ENCODE peak calls at places on chromosome 5, in eight cellular contexts. One of them, this sample, is unnamed.

GRCh38 chr5:132883261-132883834 is 9.9 kb downstream of the LEAP2 start:
- DNase-seq in esophagus squamous epithelium: no peak
- DNase-seq in fibroblast of lung: peak; percentile 75
- DNase-seq in adipocyte: peak; percentile 84
- DNase-seq in stomach: peak; percentile 55
- DNase-seq in heart left ventricle: peak; percentile 61
- DNase-seq in tibial nerve: no peak
- DNase-seq in brain microvascular endothelial cell: peak; percentile 57
- DNase-seq in this sample: peak; percentile 72

GRCh38 chr5:160233215-160233614 is 3.9 kb downstream of the FABP6 start:
- DNase-seq in esophagus squamous epithelium: no peak
- DNase-seq in stomach: no peak
- DNase-seq in adipocyte: peak; percentile 8
- DNase-seq in tibial nerve: no peak
- DNase-seq in heart left ventricle: no peak
- DNase-seq in brain microvascular endothelial cell: no peak
- DNase-seq in fibroblast of lung: no peak
- DNase-seq in this sample: no peak

GRCh38 chr5:66621146-66621545 is 25.0 kb downstream of the MAST4 start:
- DNase-seq in stomach: no peak
- DNase-seq in brain microvascular endothelial cell: peak; percentile 35
- DNase-seq in tibial nerve: no peak
- DNase-seq in esophagus squamous epithelium: no peak
- DNase-seq in fibroblast of lung: no peak
- DNase-seq in heart left ventricle: no peak
- DNase-seq in adipocyte: no peak
- DNase-seq in this sample: no peak

GRCh38 chr5:97009212-97009898 is 73.5 kb downstream of the LNPEP start:
- DNase-seq in brain microvascular endothelial cell: no peak
- DNase-seq in fibroblast of lung: peak; percentile 42
- DNase-seq in stomach: no peak
- DNase-seq in heart left ventricle: peak; percentile 13
- DNase-seq in adipocyte: peak; percentile 47
- DNase-seq in esophagus squamous epithelium: no peak
- DNase-seq in tibial nerve: no peak
- DNase-seq in this sample: peak; percentile 59

GRCh38 chr5:127386557-127386956 is 96.0 kb downstream of the MEGF10 start:
- DNase-seq in esophagus squamous epithelium: no peak
- DNase-seq in brain microvascular endothelial cell: peak; percentile 77
- DNase-seq in adipocyte: peak; percentile 86
- DNase-seq in fibroblast of lung: peak; percentile 64
- DNase-seq in stomach: no peak
- DNase-seq in heart left ventricle: no peak
- DNase-seq in tibial nerve: no peak
- DNase-seq in this sample: no peak

GRCh38 chr5:169350759-169351240 is 49.9 kb upstream of the SLIT3 start:
- DNase-seq in tibial nerve: no peak
- DNase-seq in brain microvascular endothelial cell: peak; percentile 89
- DNase-seq in fibroblast of lung: peak; percentile 87
- DNase-seq in heart left ventricle: no peak
- DNase-seq in esophagus squamous epithelium: no peak
- DNase-seq in stomach: no peak
- DNase-seq in adipocyte: peak; percentile 99
- DNase-seq in this sample: peak; percentile 47

GRCh38 chr5:120678279-120678678 is 214.2 kb downstream of the PRR16 start:
- DNase-seq in tibial nerve: no peak
- DNase-seq in fibroblast of lung: peak; percentile 41
- DNase-seq in esophagus squamous epithelium: no peak
- DNase-seq in brain microvascular endothelial cell: peak; percentile 49
- DNase-seq in adipocyte: peak; percentile 55
- DNase-seq in heart left ventricle: no peak
- DNase-seq in stomach: no peak
- DNase-seq in this sample: no peak

GRCh38 chr5:23506329-23507236 is 826 bp upstream of the PRDM9 start:
- DNase-seq in esophagus squamous epithelium: no peak
- DNase-seq in stomach: no peak
- DNase-seq in brain microvascular endothelial cell: no peak
- DNase-seq in adipocyte: no peak
- DNase-seq in tibial nerve: no peak
- DNase-seq in fibroblast of lung: peak; percentile 63
- DNase-seq in heart left ventricle: no peak
- DNase-seq in this sample: peak; percentile 42

GRCh38 chr5:34452170-34452828 is 203.8 kb upstream of the RAI14 start:
- DNase-seq in heart left ventricle: no peak
- DNase-seq in esophagus squamous epithelium: no peak
- DNase-seq in stomach: no peak
- DNase-seq in tibial nerve: no peak
- DNase-seq in brain microvascular endothelial cell: peak; percentile 24
- DNase-seq in adipocyte: peak; percentile 41
- DNase-seq in fibroblast of lung: peak; percentile 63
- DNase-seq in this sample: peak; percentile 51

GRCh38 chr5:75051217-75051751 is 1.1 kb downstream of the GCNT4 start:
- DNase-seq in tibial nerve: no peak
- DNase-seq in adipocyte: peak; percentile 17
- DNase-seq in stomach: peak; percentile 70
- DNase-seq in brain microvascular endothelial cell: no peak
- DNase-seq in fibroblast of lung: no peak
- DNase-seq in esophagus squamous epithelium: no peak
- DNase-seq in heart left ventricle: no peak
- DNase-seq in this sample: no peak

GRCh38 chr5:74360535-74361210 is 279.9 kb downstream of the ENC1 start:
- DNase-seq in esophagus squamous epithelium: no peak
- DNase-seq in heart left ventricle: no peak
- DNase-seq in brain microvascular endothelial cell: no peak
- DNase-seq in fibroblast of lung: no peak
- DNase-seq in stomach: no peak
- DNase-seq in tibial nerve: no peak
- DNase-seq in adipocyte: no peak
- DNase-seq in this sample: peak; percentile 16

GRCh38 chr5:179804599-179804947 is 2.1 kb downstream of the MGAT4B start:
- DNase-seq in tibial nerve: no peak
- DNase-seq in fibroblast of lung: no peak
- DNase-seq in stomach: no peak
- DNase-seq in esophagus squamous epithelium: no peak
- DNase-seq in adipocyte: no peak
- DNase-seq in heart left ventricle: no peak
- DNase-seq in brain microvascular endothelial cell: no peak
- DNase-seq in this sample: no peak

GRCh38 chr5:88269222-88269771 is 652 bp upstream of the TMEM161B start:
- DNase-seq in adipocyte: no peak
- DNase-seq in heart left ventricle: no peak
- DNase-seq in brain microvascular endothelial cell: no peak
- DNase-seq in tibial nerve: no peak
- DNase-seq in fibroblast of lung: peak; percentile 18
- DNase-seq in esophagus squamous epithelium: no peak
- DNase-seq in stomach: no peak
- DNase-seq in this sample: no peak

DNA sequence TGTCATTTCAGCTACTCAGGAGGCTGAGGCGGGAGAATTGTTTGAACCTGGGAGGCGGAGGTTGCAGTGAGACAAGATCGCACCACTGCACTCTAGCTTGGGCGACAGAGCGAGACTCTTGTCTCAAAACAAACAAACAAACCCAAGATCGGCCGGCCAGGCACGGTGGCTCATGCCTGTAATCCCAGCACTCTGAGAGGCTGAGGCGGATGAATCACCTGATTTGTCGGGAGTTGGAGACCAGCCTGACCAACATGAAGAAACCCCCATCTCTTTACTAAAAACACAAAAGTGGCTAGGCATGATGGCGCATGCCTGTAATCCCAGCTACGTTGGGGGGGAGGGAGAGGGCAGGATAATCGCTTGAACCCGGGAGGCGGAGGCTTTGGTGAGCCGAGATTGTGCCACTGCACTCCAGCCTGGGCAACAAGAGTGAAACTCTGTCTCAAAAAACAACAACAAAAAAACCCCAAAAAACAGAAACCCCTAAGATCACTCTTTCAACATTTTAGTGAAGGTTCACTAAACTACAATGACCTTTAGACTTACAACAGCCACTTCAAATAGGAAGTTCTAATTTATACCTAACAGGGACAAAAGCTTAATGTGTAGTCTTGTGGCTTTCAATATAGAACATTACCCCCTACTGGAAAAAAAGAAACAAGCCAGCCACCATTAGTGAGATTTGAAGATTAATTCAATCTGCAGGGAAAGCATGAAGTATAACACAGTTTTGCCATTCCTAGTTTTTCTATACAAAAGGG is 7.0 kb downstream of the HSPA9 start:
- DNase-seq in fibroblast of lung: no peak
- DNase-seq in tibial nerve: no peak
- DNase-seq in adipocyte: no peak
- DNase-seq in brain microvascular endothelial cell: peak; percentile 65
- DNase-seq in heart left ventricle: no peak
- DNase-seq in stomach: no peak
- DNase-seq in esophagus squamous epithelium: no peak
- DNase-seq in this sample: no peak
- H3K36me3 ChIP-seq in fibroblast of lung: peaks cover 26% of the 10 kb centered on the region
- H3K36me3 ChIP-seq in tibial nerve: peaks cover 63% of the 10 kb centered on the region
- H3K36me3 ChIP-seq in adipocyte: peaks cover 100% of the 10 kb centered on the region
- H3K36me3 ChIP-seq in brain microvascular endothelial cell: peaks cover 92% of the 10 kb centered on the region
- H3K36me3 ChIP-seq in heart left ventricle: peaks cover 100% of the 10 kb centered on the region
- H3K36me3 ChIP-seq in stomach: peaks cover 100% of the 10 kb centered on the region
- H3K36me3 ChIP-seq in esophagus squamous epithelium: peaks cover 26% of the 10 kb centered on the region
- H3K36me3 ChIP-seq in this sample: peaks cover 100% of the 10 kb centered on the region

GRCh38 chr5:873328-873727 is 19.3 kb downstream of the BRD9 start:
- DNase-seq in heart left ventricle: no peak
- DNase-seq in brain microvascular endothelial cell: no peak
- DNase-seq in tibial nerve: no peak
- DNase-seq in adipocyte: no peak
- DNase-seq in fibroblast of lung: no peak
- DNase-seq in esophagus squamous epithelium: no peak
- DNase-seq in stomach: no peak
- DNase-seq in this sample: no peak

GRCh38 chr5:871596-872298 is 20.9 kb downstream of the BRD9 start:
- DNase-seq in fibroblast of lung: no peak
- DNase-seq in esophagus squamous epithelium: no peak
- DNase-seq in stomach: no peak
- DNase-seq in heart left ventricle: no peak
- DNase-seq in tibial nerve: no peak
- DNase-seq in brain microvascular endothelial cell: no peak
- DNase-seq in adipocyte: no peak
- DNase-seq in this sample: no peak

GRCh38 chr5:870973-871372 is 20.2 kb upstream of the ZDHHC11 start:
- DNase-seq in fibroblast of lung: no peak
- DNase-seq in heart left ventricle: no peak
- DNase-seq in stomach: no peak
- DNase-seq in tibial nerve: no peak
- DNase-seq in esophagus squamous epithelium: no peak
- DNase-seq in brain microvascular endothelial cell: no peak
- DNase-seq in adipocyte: no peak
- DNase-seq in this sample: no peak

GRCh38 chr5:875931-876330 is 16.7 kb downstream of the BRD9 start:
- DNase-seq in brain microvascular endothelial cell: no peak
- DNase-seq in fibroblast of lung: no peak
- DNase-seq in stomach: no peak
- DNase-seq in heart left ventricle: no peak
- DNase-seq in adipocyte: no peak
- DNase-seq in esophagus squamous epithelium: no peak
- DNase-seq in tibial nerve: no peak
- DNase-seq in this sample: no peak

GRCh38 chr5:872301-872700 is 20.3 kb downstream of the BRD9 start:
- DNase-seq in tibial nerve: no peak
- DNase-seq in esophagus squamous epithelium: no peak
- DNase-seq in brain microvascular endothelial cell: no peak
- DNase-seq in fibroblast of lung: no peak
- DNase-seq in adipocyte: no peak
- DNase-seq in heart left ventricle: no peak
- DNase-seq in stomach: no peak
- DNase-seq in this sample: no peak
- H3K36me3 ChIP-seq in tibial nerve: peaks cover 38% of the 10 kb centered on the region
- H3K36me3 ChIP-seq in esophagus squamous epithelium: peaks cover 43% of the 10 kb centered on the region
- H3K36me3 ChIP-seq in brain microvascular endothelial cell: peaks cover 81% of the 10 kb centered on the region
- H3K36me3 ChIP-seq in fibroblast of lung: peaks cover 45% of the 10 kb centered on the region
- H3K36me3 ChIP-seq in adipocyte: peaks cover 90% of the 10 kb centered on the region
- H3K36me3 ChIP-seq in heart left ventricle: peaks cover 98% of the 10 kb centered on the region
- H3K36me3 ChIP-seq in stomach: peaks cover 100% of the 10 kb centered on the region
- H3K36me3 ChIP-seq in this sample: peaks cover 81% of the 10 kb centered on the region

DNA sequence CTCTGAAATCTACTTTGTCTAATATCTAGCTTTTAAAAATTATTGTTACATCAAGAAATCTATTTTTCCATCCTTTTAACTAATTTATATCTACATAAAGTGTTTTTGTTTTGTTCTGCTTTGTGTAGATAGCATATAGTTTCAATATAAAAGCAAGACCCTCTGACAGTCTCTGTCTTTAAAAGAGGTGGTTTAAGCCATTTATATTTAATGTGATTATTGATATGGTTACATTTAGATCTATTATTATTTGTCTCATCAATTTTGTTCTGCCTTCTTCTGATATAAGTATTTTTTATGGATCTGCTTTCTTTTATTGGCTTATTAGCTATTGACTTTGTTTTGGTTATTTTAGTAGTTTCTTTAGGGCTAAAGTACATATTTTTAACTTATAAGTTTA is 16.0 kb downstream of the HMGXB3 start:
- DNase-seq in brain microvascular endothelial cell: no peak
- DNase-seq in heart left ventricle: no peak
- DNase-seq in adipocyte: no peak
- DNase-seq in tibial nerve: no peak
- DNase-seq in fibroblast of lung: no peak
- DNase-seq in stomach: no peak
- DNase-seq in esophagus squamous epithelium: no peak
- DNase-seq in this sample: no peak
- H3K36me3 ChIP-seq in brain microvascular endothelial cell: peaks cover 66% of the 10 kb centered on the region
- H3K36me3 ChIP-seq in heart left ventricle: peaks cover 100% of the 10 kb centered on the region
- H3K36me3 ChIP-seq in adipocyte: peaks cover 93% of the 10 kb centered on the region
- H3K36me3 ChIP-seq in tibial nerve: peaks cover 10% of the 10 kb centered on the region
- H3K36me3 ChIP-seq in fibroblast of lung: peaks cover 17% of the 10 kb centered on the region
- H3K36me3 ChIP-seq in stomach: peaks cover 92% of the 10 kb centered on the region
- H3K36me3 ChIP-seq in esophagus squamous epithelium: peaks cover 16% of the 10 kb centered on the region
- H3K36me3 ChIP-seq in this sample: peaks cover 88% of the 10 kb centered on the region

GRCh38 chr5:113024298-113024697 is 47.7 kb downstream of the DCP2 start:
- DNase-seq in tibial nerve: no peak
- DNase-seq in fibroblast of lung: no peak
- DNase-seq in esophagus squamous epithelium: no peak
- DNase-seq in brain microvascular endothelial cell: no peak
- DNase-seq in heart left ventricle: no peak
- DNase-seq in stomach: no peak
- DNase-seq in adipocyte: no peak
- DNase-seq in this sample: no peak
- H3K36me3 ChIP-seq in tibial nerve: no peaks in the 10 kb centered on the region
- H3K36me3 ChIP-seq in fibroblast of lung: no peaks in the 10 kb centered on the region
- H3K36me3 ChIP-seq in esophagus squamous epithelium: no peaks in the 10 kb centered on the region
- H3K36me3 ChIP-seq in brain microvascular endothelial cell: peaks cover 18% of the 10 kb centered on the region
- H3K36me3 ChIP-seq in heart left ventricle: peaks cover 87% of the 10 kb centered on the region
- H3K36me3 ChIP-seq in stomach: peaks cover 38% of the 10 kb centered on the region
- H3K36me3 ChIP-seq in adipocyte: peaks cover 65% of the 10 kb centered on the region
- H3K36me3 ChIP-seq in this sample: peaks cover 6% of the 10 kb centered on the region

GRCh38 chr5:72121052-72121451 is 13.8 kb downstream of the MAP1B start:
- DNase-seq in esophagus squamous epithelium: no peak
- DNase-seq in brain microvascular endothelial cell: no peak
- DNase-seq in fibroblast of lung: no peak
- DNase-seq in adipocyte: no peak
- DNase-seq in stomach: no peak
- DNase-seq in heart left ventricle: no peak
- DNase-seq in tibial nerve: no peak
- DNase-seq in this sample: no peak
- H3K36me3 ChIP-seq in esophagus squamous epithelium: no peaks in the 10 kb centered on the region
- H3K36me3 ChIP-seq in brain microvascular endothelial cell: peaks cover 73% of the 10 kb centered on the region
- H3K36me3 ChIP-seq in fibroblast of lung: peaks cover 12% of the 10 kb centered on the region
- H3K36me3 ChIP-seq in adipocyte: peaks cover 88% of the 10 kb centered on the region
- H3K36me3 ChIP-seq in stomach: no peaks in the 10 kb centered on the region
- H3K36me3 ChIP-seq in heart left ventricle: peaks cover 62% of the 10 kb centered on the region
- H3K36me3 ChIP-seq in tibial nerve: no peaks in the 10 kb centered on the region
- H3K36me3 ChIP-seq in this sample: peaks cover 33% of the 10 kb centered on the region

This sample was measured in A673.